ENCODE peak calls at places on chromosomes 13 and 19, in four cellular contexts. One of them, this sample, is unnamed.

GRCh38 chr19:41753936-41754529 is 1.3 kb upstream of the CEACAM6 start:
- DNase-seq in dorsolateral prefrontal cortex: no peak
- DNase-seq in kidney epithelial cell: no peak
- DNase-seq in cardiac muscle cell: no peak
- DNase-seq in this sample: no peak

GRCh38 chr19:6066661-6067646 is 43.3 kb downstream of the RFX2 start:
- DNase-seq in dorsolateral prefrontal cortex: peak; percentile 39
- DNase-seq in kidney epithelial cell: peak; percentile 96
- DNase-seq in cardiac muscle cell: peak; percentile 73
- DNase-seq in this sample: peak; percentile 70

GRCh38 chr19:51441410-51442390 is 16.6 kb downstream of the SIGLEC8 start:
- DNase-seq in dorsolateral prefrontal cortex: no peak
- DNase-seq in kidney epithelial cell: no peak
- DNase-seq in cardiac muscle cell: no peak
- DNase-seq in this sample: no peak

GRCh38 chr13:35840991-35841604 is 290.1 kb downstream of the DCLK1 start:
- DNase-seq in dorsolateral prefrontal cortex: no peak
- DNase-seq in kidney epithelial cell: no peak
- DNase-seq in cardiac muscle cell: no peak
- DNase-seq in this sample: no peak

GRCh38 chr13:63167699-63168337 is 1752.2 kb upstream of the PCDH20 start:
- DNase-seq in dorsolateral prefrontal cortex: no peak
- DNase-seq in kidney epithelial cell: no peak
- DNase-seq in cardiac muscle cell: no peak
- DNase-seq in this sample: no peak

GRCh38 chr13:111493468-111493867 is 173.0 kb downstream of the TEX29 start:
- DNase-seq in dorsolateral prefrontal cortex: no peak
- DNase-seq in kidney epithelial cell: no peak
- DNase-seq in cardiac muscle cell: no peak
- DNase-seq in this sample: no peak

GRCh38 chr19:19132912-19133311 is 5.4 kb downstream of the TMEM161A start:
- DNase-seq in dorsolateral prefrontal cortex: no peak
- DNase-seq in kidney epithelial cell: no peak
- DNase-seq in cardiac muscle cell: no peak
- DNase-seq in this sample: no peak

GRCh38 chr13:20654156-20654555 is 49.3 kb upstream of the IL17D start:
- DNase-seq in dorsolateral prefrontal cortex: no peak
- DNase-seq in kidney epithelial cell: no peak
- DNase-seq in cardiac muscle cell: no peak
- DNase-seq in this sample: no peak

GRCh38 chr13:56670563-56670962 is 470.2 kb upstream of the PRR20A start:
- DNase-seq in dorsolateral prefrontal cortex: no peak
- DNase-seq in kidney epithelial cell: peak; percentile 0
- DNase-seq in cardiac muscle cell: no peak
- DNase-seq in this sample: no peak

GRCh38 chr19:10431943-10432735 is 11.8 kb downstream of the PDE4A start:
- DNase-seq in dorsolateral prefrontal cortex: no peak
- DNase-seq in kidney epithelial cell: no peak
- DNase-seq in cardiac muscle cell: peak; percentile 55
- DNase-seq in this sample: no peak

GRCh38 chr13:46367622-46368327 is 19.3 kb downstream of the RUBCNL start:
- DNase-seq in dorsolateral prefrontal cortex: no peak
- DNase-seq in kidney epithelial cell: peak; percentile 45
- DNase-seq in cardiac muscle cell: no peak
- DNase-seq in this sample: no peak

GRCh38 chr19:14146789-14147216 is 10.4 kb upstream of the ASF1B start:
- DNase-seq in dorsolateral prefrontal cortex: no peak
- DNase-seq in kidney epithelial cell: peak; percentile 53
- DNase-seq in cardiac muscle cell: no peak
- DNase-seq in this sample: no peak

GRCh38 chr19:570315-570714 is 2.1 kb upstream of the BSG start:
- DNase-seq in dorsolateral prefrontal cortex: no peak
- DNase-seq in kidney epithelial cell: no peak
- DNase-seq in cardiac muscle cell: no peak
- DNase-seq in this sample: no peak

GRCh38 chr19:571127-571974 is 1.0 kb upstream of the BSG start:
- DNase-seq in dorsolateral prefrontal cortex: no peak
- DNase-seq in kidney epithelial cell: no peak
- DNase-seq in cardiac muscle cell: peak; percentile 38
- DNase-seq in this sample: no peak

GRCh38 chr19:566844-567243 is 5.6 kb upstream of the BSG start:
- DNase-seq in dorsolateral prefrontal cortex: no peak
- DNase-seq in kidney epithelial cell: no peak
- DNase-seq in cardiac muscle cell: no peak
- DNase-seq in this sample: no peak

GRCh38 chr19:566403-566802 is 6.0 kb upstream of the BSG start:
- DNase-seq in dorsolateral prefrontal cortex: no peak
- DNase-seq in kidney epithelial cell: no peak
- DNase-seq in cardiac muscle cell: peak; percentile 64
- DNase-seq in this sample: no peak

DNA sequence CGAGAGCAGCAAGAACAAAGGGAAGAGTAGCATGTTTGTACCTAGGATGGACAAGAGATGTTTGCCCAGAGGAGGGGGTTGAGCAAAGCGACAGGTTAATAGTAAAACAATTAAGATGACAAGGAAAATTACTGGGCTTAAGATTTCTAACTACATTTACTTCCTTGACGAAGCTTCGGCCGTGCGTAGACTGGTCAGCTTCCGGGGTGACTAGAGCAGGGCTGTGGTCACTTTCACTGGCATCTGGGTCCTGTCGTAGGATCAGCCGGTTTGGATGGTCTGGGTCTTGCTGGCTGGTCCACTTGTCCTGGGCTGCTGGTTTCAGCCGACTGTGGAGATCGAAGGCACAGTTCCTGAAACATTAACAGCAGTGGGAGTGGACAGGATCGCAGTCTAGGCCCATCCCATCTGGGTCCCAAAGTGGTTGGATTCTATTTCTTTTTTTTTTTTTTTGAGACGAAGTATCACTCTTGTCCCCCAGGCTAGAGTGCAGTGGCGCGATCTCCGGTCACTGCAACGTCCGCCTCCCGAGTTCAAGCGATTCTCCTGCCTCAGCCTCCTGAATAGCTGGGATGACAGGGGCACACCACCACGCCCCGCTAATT is 5.0 kb upstream of the BSG start:
- DNase-seq in dorsolateral prefrontal cortex: no peak
- DNase-seq in kidney epithelial cell: no peak
- DNase-seq in cardiac muscle cell: no peak
- DNase-seq in this sample: no peak
- TF ChIP-seq CTCF in dorsolateral prefrontal cortex: no peak
- TF ChIP-seq CTCF in kidney epithelial cell: no peak
- TF ChIP-seq CTCF in cardiac muscle cell: no peak
- TF ChIP-seq CTCF in this sample: no peak

GRCh38 chr13:31234729-31235128 is 35.0 kb downstream of the B3GLCT start:
- DNase-seq in dorsolateral prefrontal cortex: no peak
- DNase-seq in kidney epithelial cell: no peak
- DNase-seq in cardiac muscle cell: no peak
- DNase-seq in this sample: no peak
- TF ChIP-seq CTCF in dorsolateral prefrontal cortex: no peak
- TF ChIP-seq CTCF in kidney epithelial cell: no peak
- TF ChIP-seq CTCF in cardiac muscle cell: peak; percentile 41
- TF ChIP-seq CTCF in this sample: peak; percentile 35

DNA sequence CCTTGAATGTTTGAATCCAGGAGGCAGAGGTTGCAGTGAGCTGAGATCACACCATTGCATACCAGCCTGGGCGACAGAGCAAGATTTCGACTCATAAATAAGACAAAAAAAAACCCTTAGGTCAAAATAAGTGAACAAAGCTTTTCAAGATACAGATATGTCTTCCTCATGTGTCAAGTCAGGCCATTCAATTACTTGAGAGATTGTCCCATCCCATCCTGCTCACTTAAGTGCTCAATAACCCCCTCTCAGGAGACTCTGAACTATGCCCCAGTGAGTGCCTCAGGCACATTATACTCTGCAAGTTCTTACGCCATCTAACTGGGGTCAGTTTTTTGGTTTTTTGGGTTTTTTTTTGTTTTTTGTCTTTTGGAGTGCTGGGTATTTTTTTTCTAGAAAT is 2.6 kb downstream of the ZNF91 start:
- DNase-seq in dorsolateral prefrontal cortex: no peak
- DNase-seq in kidney epithelial cell: no peak
- DNase-seq in cardiac muscle cell: no peak
- DNase-seq in this sample: no peak
- TF ChIP-seq CTCF in dorsolateral prefrontal cortex: no peak
- TF ChIP-seq CTCF in kidney epithelial cell: no peak
- TF ChIP-seq CTCF in cardiac muscle cell: no peak
- TF ChIP-seq CTCF in this sample: no peak

GRCh38 chr13:19060311-19061002 is 121.2 kb downstream of the TUBA3C start:
- DNase-seq in dorsolateral prefrontal cortex: no peak
- DNase-seq in kidney epithelial cell: no peak
- DNase-seq in cardiac muscle cell: no peak
- DNase-seq in this sample: no peak

GRCh38 chr13:19057588-19058340 is 123.9 kb downstream of the TUBA3C start:
- DNase-seq in dorsolateral prefrontal cortex: no peak
- DNase-seq in kidney epithelial cell: no peak
- DNase-seq in cardiac muscle cell: no peak
- DNase-seq in this sample: no peak

GRCh38 chr13:19058566-19058965 is 123.1 kb downstream of the TUBA3C start:
- DNase-seq in dorsolateral prefrontal cortex: no peak
- DNase-seq in kidney epithelial cell: no peak
- DNase-seq in cardiac muscle cell: no peak
- DNase-seq in this sample: no peak

GRCh38 chr13:19061278-19061677 is 120.3 kb downstream of the TUBA3C start:
- DNase-seq in dorsolateral prefrontal cortex: no peak
- DNase-seq in kidney epithelial cell: no peak
- DNase-seq in cardiac muscle cell: no peak
- DNase-seq in this sample: no peak

GRCh38 chr13:19059016-19059780 is 122.4 kb downstream of the TUBA3C start:
- DNase-seq in dorsolateral prefrontal cortex: no peak
- DNase-seq in kidney epithelial cell: no peak
- DNase-seq in cardiac muscle cell: no peak
- DNase-seq in this sample: no peak
- TF ChIP-seq CTCF in dorsolateral prefrontal cortex: no peak
- TF ChIP-seq CTCF in kidney epithelial cell: no peak
- TF ChIP-seq CTCF in cardiac muscle cell: no peak
- TF ChIP-seq CTCF in this sample: no peak

DNA sequence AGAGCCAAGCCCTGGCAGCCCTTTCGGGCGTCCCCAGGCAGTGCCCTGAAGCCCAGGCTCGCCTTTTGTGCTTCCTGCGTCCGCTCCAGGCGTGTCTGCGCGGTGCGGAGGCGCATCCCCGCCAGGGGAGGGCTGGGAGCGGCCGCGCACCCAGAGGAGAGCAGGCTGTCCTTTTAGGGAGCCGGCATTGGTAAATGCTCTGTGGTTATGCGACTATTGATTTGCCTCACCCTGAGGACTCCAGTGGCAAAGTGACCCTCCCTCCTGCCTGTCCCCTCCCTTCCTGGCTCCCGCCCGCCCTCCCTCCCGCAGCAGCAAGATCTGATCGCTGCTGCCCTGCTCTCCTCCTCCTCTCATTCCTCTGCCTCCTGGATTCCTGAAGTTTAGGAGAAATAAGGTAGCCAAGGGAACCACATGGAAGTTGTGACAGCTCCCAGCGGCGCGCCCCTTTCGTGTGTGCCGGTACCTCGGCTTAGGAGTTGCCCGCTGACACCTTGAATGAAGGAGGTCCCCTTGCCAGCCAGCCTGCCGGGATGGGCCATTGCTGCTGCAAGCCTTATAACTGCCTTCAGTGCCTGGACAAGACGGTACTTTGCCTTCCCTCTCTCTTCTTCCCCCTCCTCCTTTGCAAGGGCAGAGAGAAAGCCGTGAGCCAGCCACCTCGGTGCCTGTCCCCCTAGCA is 167.0 kb downstream of the SLC7A1 start:
- DNase-seq in dorsolateral prefrontal cortex: no peak
- DNase-seq in kidney epithelial cell: no peak
- DNase-seq in cardiac muscle cell: peak; percentile 87
- DNase-seq in this sample: peak; percentile 49
- TF ChIP-seq CTCF in dorsolateral prefrontal cortex: no peak
- TF ChIP-seq CTCF in kidney epithelial cell: no peak
- TF ChIP-seq CTCF in cardiac muscle cell: no peak
- TF ChIP-seq CTCF in this sample: no peak